ENCODE peak calls at places on chromosomes 6 and 20, in six cellular contexts. K, N, F, O, C and R are unnamed samples.

GRCh38 chr6:142481466-142481865 is 179.7 kb downstream of the ADGRG6 start:
- DNase-seq in K (no peak), N (no peak), F (no peak), O (no peak), C (no peak), R (no peak)

GRCh38 chr20:41094656-41095055 is 42.7 kb upstream of the PLCG1 start:
- DNase-seq in K (no peak), N (no peak), F (no peak), O (no peak), C (no peak), R (no peak)

GRCh38 chr20:16490696-16491095 is 82.6 kb downstream of the KIF16B start:
- DNase-seq in K (no peak), N (no peak), F (no peak), O (no peak), C (no peak), R (no peak)

GRCh38 chr6:124867126-124867525 is 95.1 kb upstream of the RNF217 start:
- DNase-seq in K (no peak), N (no peak), F (no peak), O (no peak), C (no peak), R (no peak)

GRCh38 chr6:170088349-170088951 is 202.4 kb downstream of the DLL1 start:
- DNase-seq in K (no peak), N (no peak), F (no peak), O (no peak), C (no peak), R (peak)

GRCh38 chr20:45834797-45835161 is 1.2 kb downstream of the SNX21 start:
- DNase-seq in K (no peak), N (peak), F (no peak), O (no peak), C (no peak), R (no peak)

GRCh38 chr20:24153101-24154040 is 164.8 kb upstream of the GGTLC1 start:
- DNase-seq in K (no peak), N (no peak), F (no peak), O (no peak), C (no peak), R (no peak)

GRCh38 chr6:170461556-170462365 is 91.3 kb downstream of the PSMB1 start:
- DNase-seq in K (no peak), N (no peak), F (no peak), O (no peak), C (no peak), R (no peak)

GRCh38 chr6:12490904-12491571 is 200.9 kb downstream of the EDN1 start:
- DNase-seq in K (no peak), N (no peak), F (no peak), O (no peak), C (no peak), R (no peak)

GRCh38 chr6:111129003-111129402 is 41.7 kb downstream of the SLC16A10 start:
- DNase-seq in K (no peak), N (peak), F (no peak), O (no peak), C (no peak), R (no peak)

GRCh38 chr6:158703121-158703839 is 53.4 kb downstream of the SYTL3 start:
- DNase-seq in K (no peak), N (peak), F (no peak), O (no peak), C (no peak), R (no peak)